ENCODE peak calls at places on chromosomes 2 and 18, in five cellular contexts. Q is EL, V is HTR-8/SVneo, B is cardiac fibroblast, I is BJ. Y is an unnamed sample.

GRCh38 chr2:25036221-25036559 is 5.7 kb upstream of the EFR3B start:
- DNase-seq in Q (no peak), V (no peak), B (no peak), I (no peak), Y (no peak)

GRCh38 chr2:47592381-47592780 is 189.4 kb downstream of the MSH2 start:
- DNase-seq in Q (no peak), V (no peak), B (peak), I (no peak), Y (no peak)

GRCh38 chr18:10304853-10305252 is 149.6 kb upstream of the APCDD1 start:
- DNase-seq in Q (peak), V (no peak), B (peak), I (peak), Y (no peak)

GRCh38 chr2:158999458-158999857 is 31.0 kb downstream of the TANC1 start:
- DNase-seq in Q (peak), V (no peak), B (peak), I (no peak), Y (no peak)

GRCh38 chr18:11154983-11155759 is 5.8 kb upstream of the PIEZO2 start:
- DNase-seq in Q (peak), V (no peak), B (peak), I (no peak), Y (no peak)

GRCh38 chr2:171688129-171688465 is 828 bp downstream of the DYNC1I2 start:
- DNase-seq in Q (no peak), V (no peak), B (peak), I (no peak), Y (no peak)

GRCh38 chr2:32436150-32436549 is 79.3 kb downstream of the BIRC6 start:
- DNase-seq in Q (peak), V (peak), B (no peak), I (no peak), Y (no peak)

GRCh38 chr2:160510617-160511016 is 17.0 kb upstream of the RBMS1 start:
- DNase-seq in Q (peak), V (no peak), B (peak), I (no peak), Y (no peak)

GRCh38 chr2:149525323-149525722 is 62.3 kb downstream of the MMADHC start:
- DNase-seq in Q (no peak), V (no peak), B (no peak), I (no peak), Y (no peak)

GRCh38 chr2:216051350-216051749 is 30.3 kb downstream of the PECR start:
- DNase-seq in Q (no peak), V (no peak), B (no peak), I (no peak), Y (no peak)

GRCh38 chr2:95333888-95334338 is 36.8 kb downstream of the KCNIP3 start:
- DNase-seq in Q (peak), V (peak), B (peak), I (peak), Y (no peak)

GRCh38 chr2:16645088-16645487 is 20.5 kb downstream of the CYRIA start:
- DNase-seq in Q (no peak), V (no peak), B (no peak), I (no peak), Y (no peak)

GRCh38 chr2:150046211-150046610 is 441.3 kb downstream of the RND3 start:
- DNase-seq in Q (peak), V (no peak), B (peak), I (no peak), Y (no peak)

Y was measured in Peyer's patch.